ENCODE peak calls at places on chromosomes 6 and 20, in seven cellular contexts. X is B cell; J is GM23248; Z is GM18507; M is activated naive CD4-positive, alpha-beta T cell treated with Interleukin-2 at 50 U/mL for 16 hours; U is CD8-positive, alpha-beta T cell; P is NCI-H774. A is an unnamed sample.

GRCh38 chr20:58179432-58180099 is 48.9 kb downstream of the ANKRD60 start:
- DNase-seq in M (peak; percentile 69), P (peak; percentile 9), Z (peak; percentile 37), X (peak; percentile 55), J (peak; percentile 65), U (peak; percentile 74), A (peak; percentile 61)

GRCh38 chr6:1390071-1390804 is 862 bp downstream of the FOXF2 start:
- DNase-seq in X (no peak), U (no peak), P (no peak), J (peak; percentile 82), Z (no peak), M (no peak), A (no peak)

GRCh38 chr6:10389739-10390494 is 25.0 kb downstream of the TFAP2A start:
- DNase-seq in M (no peak), X (no peak), J (no peak), P (no peak), U (no peak), Z (no peak), A (no peak)

GRCh38 chr6:13165518-13166186 is 162.7 kb downstream of the TBC1D7 start:
- DNase-seq in U (no peak), X (no peak), M (no peak), P (no peak), J (no peak), Z (no peak), A (no peak)

GRCh38 chr6:17869010-17869752 is 118.3 kb downstream of the KIF13A start:
- DNase-seq in M (no peak), U (no peak), P (no peak), X (no peak), Z (no peak), J (peak; percentile 75), A (no peak)

GRCh38 chr6:91437295-91437694 is 850.4 kb upstream of the MAP3K7 start:
- DNase-seq in Z (no peak), X (no peak), P (no peak), J (no peak), M (no peak), U (no peak), A (no peak)

GRCh38 chr6:126537437-126537836 is 197.5 kb downstream of the CENPW start:
- DNase-seq in Z (no peak), P (no peak), U (no peak), J (no peak), M (no peak), X (no peak), A (no peak)

GRCh38 chr20:23658989-23659609 is 21.3 kb upstream of the CST3 start:
- DNase-seq in P (no peak), Z (no peak), X (no peak), M (no peak), U (no peak), J (no peak), A (no peak)

GRCh38 chr6:54614499-54615195 is 231.9 kb upstream of the FAM83B start:
- DNase-seq in M (no peak), P (no peak), X (no peak), Z (no peak), J (no peak), U (no peak), A (no peak)

GRCh38 chr6:156828280-156828703 is 51.1 kb downstream of the ARID1B start:
- DNase-seq in X (no peak), Z (no peak), M (no peak), J (peak; percentile 94), P (no peak), U (no peak), A (peak; percentile 18)

GRCh38 chr6:33126101-33126714 is 50.4 kb downstream of the HLA-DPB1 start:
- DNase-seq in J (peak; percentile 81), X (peak; percentile 78), P (peak; percentile 30), M (peak; percentile 65), Z (no peak), U (peak; percentile 71), A (peak; percentile 46)

GRCh38 chr6:166691199-166691598 is 64.1 kb upstream of the RPS6KA2 start:
- DNase-seq in Z (no peak), U (no peak), J (peak; percentile 11), P (no peak), M (no peak), X (no peak), A (no peak)

GRCh38 chr20:63957004-63957689 is 931 bp upstream of the UCKL1 start:
- DNase-seq in J (peak; percentile 85), U (peak; percentile 65), Z (no peak), X (peak; percentile 67), M (peak; percentile 80), P (peak; percentile 64), A (peak; percentile 76)

GRCh38 chr6:75285156-75285639 is 606 bp upstream of the TMEM30A start:
- DNase-seq in J (peak; percentile 24), U (no peak), P (peak; percentile 54), Z (no peak), M (no peak), X (no peak), A (no peak)

GRCh38 chr6:137697267-137697938 is 169.7 kb upstream of the TNFAIP3 start:
- DNase-seq in M (no peak), U (no peak), X (no peak), J (peak; percentile 37), Z (no peak), P (no peak), A (no peak)

GRCh38 chr6:30881987-30882763 is 2.1 kb upstream of the DDR1 start:
- DNase-seq in X (no peak), U (no peak), P (no peak), Z (no peak), J (peak; percentile 14), M (no peak), A (no peak)

GRCh38 chr6:105847433-105847832 is 238.7 kb upstream of the PRDM1 start:
- DNase-seq in Z (no peak), M (no peak), J (no peak), U (no peak), X (no peak), P (no peak), A (no peak)

GRCh38 chr6:43809417-43810305 is 39.6 kb downstream of the VEGFA start:
- DNase-seq in Z (no peak), M (no peak), P (peak; percentile 53), X (no peak), J (peak; percentile 75), U (no peak), A (no peak)

GRCh38 chr20:36808317-36809257 is 35.0 kb upstream of the DSN1 start:
- DNase-seq in U (peak; percentile 76), M (peak; percentile 77), J (peak; percentile 97), X (peak; percentile 69), Z (peak; percentile 68), P (no peak), A (peak; percentile 38)

GRCh38 chr6:150987371-150987828 is 121.9 kb downstream of the MTHFD1L start:
- DNase-seq in X (no peak), M (peak; percentile 50), Z (no peak), P (no peak), J (no peak), U (peak; percentile 4), A (peak; percentile 44)

GRCh38 chr6:90233994-90234393 is 62.6 kb downstream of the BACH2 start:
- DNase-seq in M (peak; percentile 71), J (no peak), P (no peak), Z (no peak), X (no peak), U (peak; percentile 77), A (peak; percentile 86)

GRCh38 chr6:133441491-133441890 is 200.3 kb downstream of the EYA4 start:
- DNase-seq in M (no peak), X (no peak), Z (no peak), J (no peak), U (no peak), P (no peak), A (no peak)

GRCh38 chr6:125421853-125422252 is 120.1 kb upstream of the HDDC2 start:
- DNase-seq in J (peak; percentile 32), M (no peak), P (no peak), Z (no peak), U (no peak), X (no peak), A (no peak)

GRCh38 chr6:20202070-20202658 is 10.1 kb downstream of the MBOAT1 start:
- DNase-seq in X (no peak), M (no peak), P (peak; percentile 51), J (peak; percentile 59), Z (no peak), U (no peak), A (no peak)

GRCh38 chr20:43959079-43959919 is 44.6 kb downstream of the TOX2 start:
- DNase-seq in J (peak; percentile 47), X (no peak), P (peak; percentile 32), U (peak; percentile 40), Z (no peak), M (peak; percentile 21), A (no peak)

GRCh38 chr20:47459344-47460073 is 42.2 kb upstream of the NCOA3 start:
- DNase-seq in U (no peak), Z (no peak), X (no peak), M (no peak), P (no peak), J (no peak), A (no peak)

GRCh38 chr6:44202332-44202971 is 14.3 kb upstream of the MYMX start:
- DNase-seq in P (no peak), J (no peak), U (no peak), Z (no peak), X (no peak), M (no peak), A (no peak)

GRCh38 chr20:49615401-49616153 is 47.6 kb upstream of the PTGIS start:
- DNase-seq in Z (no peak), U (no peak), P (no peak), M (no peak), X (no peak), J (peak; percentile 55), A (no peak)

GRCh38 chr6:120211955-120212792 is 862.6 kb upstream of the MAN1A1 start:
- DNase-seq in Z (no peak), X (no peak), M (no peak), U (no peak), P (no peak), J (no peak), A (no peak)

GRCh38 chr6:145789443-145789842 is 25.2 kb downstream of the FBXO30 start:
- DNase-seq in X (no peak), U (no peak), Z (no peak), J (no peak), M (no peak), P (no peak), A (no peak)

GRCh38 chr6:11514672-11515071 is 22.9 kb upstream of the TMEM170B start:
- DNase-seq in J (no peak), M (no peak), U (no peak), Z (no peak), P (no peak), X (no peak), A (no peak)

GRCh38 chr20:14449323-14449722 is 111.9 kb upstream of the FLRT3 start:
- DNase-seq in J (peak; percentile 43), X (no peak), Z (no peak), U (no peak), P (no peak), M (no peak), A (no peak)

GRCh38 chr6:45595010-45595851 is 217.5 kb upstream of the SUPT3H start:
- DNase-seq in J (no peak), X (no peak), P (no peak), U (no peak), Z (no peak), M (no peak), A (no peak)

GRCh38 chr6:125097186-125097585 is 56.4 kb upstream of the TPD52L1 start:
- DNase-seq in P (no peak), U (no peak), M (no peak), J (no peak), X (no peak), Z (no peak), A (no peak)

GRCh38 chr6:14210077-14210476 is 92.5 kb downstream of the CD83 start:
- DNase-seq in P (no peak), M (no peak), Z (no peak), U (no peak), X (no peak), J (no peak), A (no peak)

GRCh38 chr20:53205046-53205445 is 232.9 kb downstream of the TSHZ2 start:
- DNase-seq in U (no peak), Z (no peak), X (no peak), J (no peak), P (no peak), M (no peak), A (no peak)

GRCh38 chr6:43009124-43009523 is 4.6 kb downstream of the MEA1 start:
- DNase-seq in J (peak; percentile 63), P (no peak), U (peak; percentile 39), M (peak; percentile 34), Z (no peak), X (no peak), A (no peak)

GRCh38 chr20:37615507-37616425 is 78.1 kb upstream of the CTNNBL1 start:
- DNase-seq in X (no peak), P (peak; percentile 44), J (peak; percentile 32), U (peak; percentile 44), M (peak; percentile 61), Z (peak; percentile 49), A (peak; percentile 19)

A was measured in T-helper 2 cell treated with Interferon-gamma antibody and Interleukin-4, amounts not matched to agents 5 μg/mL and 100 μg/mL, for 36 hours.